ENCODE peak calls at places on chromosome 14, in ten cellular contexts. Y is Calu3; N is HL-60; U is GM10248; B is OCI-LY7; P is CD8-positive, alpha-beta T cell; I is endothelial cell; D is mammary epithelial cell; K is upper lobe of right lung; O is fibroblast of the aortic adventitia. F is an unnamed sample.

GRCh38 chr14:39060818-39061437 is 42.1 kb downstream of the SEC23A start:
- DNase-seq in D (no peak), I (no peak), Y (no peak), P (no peak), U (peak; percentile 60), K (no peak), N (no peak), B (peak; percentile 39), O (no peak), F (no peak)

GRCh38 chr14:77542349-77543239 is 44.0 kb upstream of the ISM2 start:
- DNase-seq in I (no peak), O (peak; percentile 34), B (peak; percentile 33), U (no peak), K (no peak), Y (no peak), N (no peak), D (no peak), P (no peak), F (no peak)

GRCh38 chr14:21721504-21721903 is 47.9 kb upstream of the OR4E1 start:
- DNase-seq in D (no peak), B (no peak), N (no peak), O (no peak), U (no peak), I (no peak), Y (no peak), K (no peak), P (no peak), F (no peak)

GRCh38 chr14:52049271-52049670 is 19.6 kb downstream of the NID2 start:
- DNase-seq in P (no peak), Y (no peak), O (no peak), B (no peak), D (no peak), I (no peak), U (no peak), N (no peak), K (no peak), F (no peak)

GRCh38 chr14:20757963-20758362 is 10.2 kb upstream of the EDDM3B start:
- DNase-seq in Y (no peak), D (no peak), O (no peak), U (peak; percentile 37), B (peak; percentile 20), K (no peak), N (peak; percentile 41), P (no peak), I (peak; percentile 47), F (no peak)

GRCh38 chr14:50675597-50675996 is 7.5 kb upstream of the SAV1 start:
- DNase-seq in I (no peak), N (no peak), K (no peak), O (peak; percentile 34), Y (no peak), B (no peak), U (no peak), D (no peak), P (no peak), F (peak; percentile 62)

GRCh38 chr14:21032326-21033154 is 2.1 kb downstream of the RNASE13 start:
- DNase-seq in D (no peak), N (peak; percentile 54), B (no peak), P (no peak), O (no peak), K (no peak), U (no peak), Y (no peak), I (no peak), F (no peak)

GRCh38 chr14:85824526-85824925 is 294.6 kb downstream of the FLRT2 start:
- DNase-seq in D (no peak), K (no peak), Y (no peak), B (no peak), U (no peak), O (no peak), I (no peak), N (no peak), P (no peak), F (no peak)

GRCh38 chr14:100903672-100904185 is at the start of gene RTL1:
- DNase-seq in U (no peak), P (no peak), B (no peak), Y (no peak), N (no peak), D (no peak), O (no peak), I (no peak), K (no peak), F (no peak)

GRCh38 chr14:100902792-100903191 is 730 bp downstream of the RTL1 start:
- DNase-seq in O (no peak), U (no peak), B (no peak), I (no peak), P (no peak), K (no peak), N (no peak), D (no peak), Y (no peak), F (no peak)

GRCh38 chr14:100901391-100902183 is 1.9 kb downstream of the RTL1 start:
- DNase-seq in K (no peak), B (no peak), I (no peak), P (no peak), D (no peak), O (no peak), U (no peak), Y (no peak), N (no peak), F (no peak)

GRCh38 chr14:100900837-100901390 is 2.6 kb downstream of the RTL1 start:
- DNase-seq in D (no peak), B (peak; percentile 9), I (peak; percentile 84), K (no peak), O (no peak), N (peak; percentile 17), P (no peak), U (no peak), Y (peak; percentile 68), F (no peak)

GRCh38 chr14:100902295-100902694 is 1.2 kb downstream of the RTL1 start:
- DNase-seq in D (no peak), N (no peak), I (no peak), P (no peak), K (no peak), U (no peak), Y (no peak), B (peak; percentile 5), O (no peak), F (no peak)
- TF ChIP-seq CTCF in D (peak; percentile 3), N (no peak), I (no peak), P (no peak), K (no peak), U (no peak), Y (peak; percentile 34), B (peak; percentile 54), O (no peak), F (no peak)

GRCh38 chr14:93184391-93185332 is at the start of the genes LYSET and MOAP1:
- DNase-seq in N (peak; percentile 85), K (peak; percentile 95), B (peak; percentile 93), Y (peak; percentile 87), I (peak; percentile 90), U (peak; percentile 94), P (peak; percentile 84), O (peak; percentile 68), D (peak; percentile 86), F (peak; percentile 87)
- TF ChIP-seq CTCF in N (no peak), K (peak; percentile 37), B (peak; percentile 64), Y (peak; percentile 23), I (peak; percentile 18), U (peak; percentile 27), P (peak; percentile 49), O (no peak), D (no peak), F (peak; percentile 30)

DNA sequence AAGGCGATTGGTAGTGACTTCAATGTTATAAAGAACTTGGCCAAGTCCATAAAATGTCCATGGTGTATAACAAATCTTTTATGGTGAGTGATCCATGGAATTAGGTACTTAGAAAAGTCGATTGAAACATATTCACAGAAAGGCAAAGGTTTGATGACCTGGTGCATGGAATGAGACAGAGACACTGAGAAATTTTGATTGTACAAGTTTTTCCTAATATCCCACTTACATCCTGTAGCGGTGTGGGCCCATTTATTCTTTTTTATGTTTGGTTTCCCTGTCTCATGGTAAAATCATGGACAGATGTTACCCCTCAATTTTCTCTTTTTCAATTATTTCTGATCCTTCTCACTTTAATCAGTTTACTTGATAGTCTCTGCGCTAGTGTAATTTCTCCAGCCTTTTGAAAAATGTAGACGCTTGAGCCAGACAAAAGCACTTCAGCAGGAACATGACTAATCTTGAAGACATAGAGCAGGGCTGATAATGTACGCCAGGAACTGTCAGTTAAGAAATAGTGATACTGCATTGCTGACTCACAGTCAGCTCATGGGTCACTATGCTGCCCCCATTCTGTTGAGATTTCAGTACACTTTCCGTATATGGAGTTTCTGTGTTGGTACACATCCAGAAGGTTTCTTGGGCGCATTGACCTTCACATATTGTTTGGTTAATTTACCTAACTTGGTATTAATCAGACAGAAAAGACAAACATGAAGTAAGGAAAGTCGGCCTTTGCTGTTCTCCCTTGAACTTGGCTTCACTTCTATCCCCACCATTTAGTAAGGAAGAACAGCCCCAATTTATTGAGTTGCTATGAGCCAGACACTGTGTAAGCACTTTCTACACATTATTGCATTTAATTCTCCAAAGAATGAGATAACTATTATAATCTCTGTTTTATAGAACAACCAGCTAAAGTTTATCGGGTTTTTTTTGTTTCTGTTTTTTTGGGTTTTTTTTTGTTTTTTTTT is 841.7 kb downstream of the DIO2 start:
- DNase-seq in P (no peak), I (no peak), B (no peak), N (no peak), K (no peak), O (peak; percentile 95), U (no peak), D (peak; percentile 5), Y (no peak), F (peak; percentile 28)
- TF ChIP-seq CTCF in P (no peak), I (no peak), B (no peak), N (no peak), K (no peak), O (peak; percentile 11), U (no peak), D (no peak), Y (no peak), F (no peak)

GRCh38 chr14:101729382-101729781 is 32.1 kb upstream of the PPP2R5C start:
- DNase-seq in D (no peak), Y (no peak), B (no peak), U (no peak), O (no peak), P (no peak), K (no peak), N (no peak), I (no peak), F (no peak)

GRCh38 chr14:101733211-101733610 is 28.3 kb upstream of the PPP2R5C start:
- DNase-seq in B (no peak), D (peak; percentile 82), O (peak; percentile 49), I (no peak), P (no peak), K (no peak), U (no peak), Y (no peak), N (peak; percentile 11), F (no peak)

GRCh38 chr14:101730626-101731186 is 30.8 kb upstream of the PPP2R5C start:
- DNase-seq in Y (no peak), I (no peak), N (no peak), P (no peak), B (no peak), O (no peak), D (no peak), U (no peak), K (peak; percentile 58), F (no peak)

GRCh38 chr14:101732128-101732527 is 29.4 kb upstream of the PPP2R5C start:
- DNase-seq in I (no peak), N (no peak), U (no peak), B (no peak), K (no peak), D (peak; percentile 81), P (no peak), Y (peak; percentile 47), O (no peak), F (no peak)

DNA sequence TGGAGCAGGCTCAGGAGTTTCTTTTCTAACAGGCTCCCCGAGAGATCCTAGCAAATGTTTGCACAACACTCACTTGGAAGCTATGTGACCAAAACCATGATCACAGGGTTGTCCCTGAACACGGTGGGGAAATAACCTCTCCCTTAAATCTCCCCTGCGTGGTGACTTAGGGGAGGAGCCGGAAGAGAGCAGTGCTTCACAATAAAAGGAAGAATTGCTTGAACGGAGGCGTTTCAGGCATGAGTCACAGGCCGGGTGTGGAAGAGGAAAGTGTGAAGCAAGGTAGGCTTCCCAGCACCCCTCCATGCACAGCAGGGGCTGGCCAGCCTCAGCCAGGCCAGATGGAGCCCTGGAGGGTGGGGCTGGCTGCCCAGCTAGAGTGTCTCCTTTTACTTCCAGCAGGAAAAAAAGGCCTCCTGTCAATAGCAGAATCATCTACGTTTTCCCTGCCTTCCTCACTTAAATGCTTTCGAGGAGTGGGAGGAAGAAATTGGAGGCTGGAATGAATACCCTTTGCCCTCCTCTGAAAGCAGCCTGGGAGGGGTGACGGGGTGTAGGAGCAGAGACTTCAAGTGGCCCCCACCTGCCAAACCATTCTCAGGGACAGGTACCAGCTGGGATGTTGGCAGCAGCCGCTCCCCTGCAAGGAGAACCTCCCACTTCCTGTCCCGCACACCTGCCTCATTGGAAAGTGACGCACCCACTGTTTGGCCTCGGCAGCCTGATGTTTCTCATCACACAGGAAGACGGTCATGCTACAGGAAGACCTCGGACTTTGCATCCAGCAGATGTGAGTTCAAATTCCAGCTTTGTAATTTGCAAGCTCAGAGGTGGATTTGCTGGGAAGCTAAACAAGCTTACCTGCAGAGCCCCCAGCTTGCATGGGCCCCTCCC is 30.1 kb upstream of the PPP2R5C start:
- DNase-seq in U (peak; percentile 78), K (peak; percentile 90), O (peak; percentile 51), I (no peak), Y (peak; percentile 89), N (peak; percentile 96), P (peak; percentile 50), D (peak; percentile 95), B (peak; percentile 46), F (peak; percentile 84)
- TF ChIP-seq CTCF in U (no peak), K (no peak), O (no peak), I (no peak), Y (no peak), N (no peak), P (no peak), D (no peak), B (no peak), F (no peak)

F was measured in RWPE1.